ENCODE peak calls at places on chromosome 1, in eight cellular contexts. One of them, this sample, is unnamed.

GRCh38 chr1:2132222-2133038 is 62.1 kb downstream of the FAAP20 start:
- DNase-seq in T47D: no peak
- DNase-seq in effector memory CD8-positive, alpha-beta T cell: no peak
- DNase-seq in naive thymus-derived CD8-positive, alpha-beta T cell: peak; percentile 42
- DNase-seq in GM12892: no peak
- DNase-seq in HFF-Myc: no peak
- DNase-seq in fibroblast of lung: peak; percentile 75
- DNase-seq in esophagus squamous epithelium: no peak
- DNase-seq in this sample: no peak

GRCh38 chr1:43983253-43983904 is 4.4 kb downstream of the B4GALT2 start:
- DNase-seq in T47D: no peak
- DNase-seq in effector memory CD8-positive, alpha-beta T cell: no peak
- DNase-seq in naive thymus-derived CD8-positive, alpha-beta T cell: no peak
- DNase-seq in GM12892: no peak
- DNase-seq in HFF-Myc: no peak
- DNase-seq in fibroblast of lung: no peak
- DNase-seq in esophagus squamous epithelium: no peak
- DNase-seq in this sample: no peak

GRCh38 chr1:92075311-92075710 is at the start of gene SETSIP:
- DNase-seq in T47D: no peak
- DNase-seq in effector memory CD8-positive, alpha-beta T cell: no peak
- DNase-seq in naive thymus-derived CD8-positive, alpha-beta T cell: no peak
- DNase-seq in GM12892: no peak
- DNase-seq in HFF-Myc: no peak
- DNase-seq in fibroblast of lung: no peak
- DNase-seq in esophagus squamous epithelium: no peak
- DNase-seq in this sample: no peak

GRCh38 chr1:55155522-55155921 is 59.6 kb downstream of the USP24 start:
- DNase-seq in T47D: no peak
- DNase-seq in effector memory CD8-positive, alpha-beta T cell: no peak
- DNase-seq in naive thymus-derived CD8-positive, alpha-beta T cell: no peak
- DNase-seq in GM12892: no peak
- DNase-seq in HFF-Myc: peak; percentile 17
- DNase-seq in fibroblast of lung: peak; percentile 38
- DNase-seq in esophagus squamous epithelium: no peak
- DNase-seq in this sample: no peak

GRCh38 chr1:26542781-26543443 is 13.4 kb downstream of the RPS6KA1 start:
- DNase-seq in T47D: no peak
- DNase-seq in effector memory CD8-positive, alpha-beta T cell: no peak
- DNase-seq in naive thymus-derived CD8-positive, alpha-beta T cell: no peak
- DNase-seq in GM12892: no peak
- DNase-seq in HFF-Myc: no peak
- DNase-seq in fibroblast of lung: no peak
- DNase-seq in esophagus squamous epithelium: no peak
- DNase-seq in this sample: no peak

GRCh38 chr1:37719572-37720195 is 27.4 kb downstream of the CDCA8 start:
- DNase-seq in T47D: no peak
- DNase-seq in effector memory CD8-positive, alpha-beta T cell: no peak
- DNase-seq in naive thymus-derived CD8-positive, alpha-beta T cell: no peak
- DNase-seq in GM12892: no peak
- DNase-seq in HFF-Myc: no peak
- DNase-seq in fibroblast of lung: no peak
- DNase-seq in esophagus squamous epithelium: no peak
- DNase-seq in this sample: no peak

GRCh38 chr1:33141216-33141615 is 40.6 kb downstream of the TRIM62 start:
- DNase-seq in T47D: no peak
- DNase-seq in effector memory CD8-positive, alpha-beta T cell: no peak
- DNase-seq in naive thymus-derived CD8-positive, alpha-beta T cell: no peak
- DNase-seq in GM12892: no peak
- DNase-seq in HFF-Myc: no peak
- DNase-seq in fibroblast of lung: no peak
- DNase-seq in esophagus squamous epithelium: no peak
- DNase-seq in this sample: no peak

GRCh38 chr1:193181985-193182384 is 4.4 kb downstream of the B3GALT2 start:
- DNase-seq in T47D: no peak
- DNase-seq in effector memory CD8-positive, alpha-beta T cell: no peak
- DNase-seq in naive thymus-derived CD8-positive, alpha-beta T cell: no peak
- DNase-seq in GM12892: no peak
- DNase-seq in HFF-Myc: no peak
- DNase-seq in fibroblast of lung: peak; percentile 23
- DNase-seq in esophagus squamous epithelium: no peak
- DNase-seq in this sample: no peak

GRCh38 chr1:58818075-58818474 is 34.2 kb upstream of the JUN start:
- DNase-seq in T47D: no peak
- DNase-seq in effector memory CD8-positive, alpha-beta T cell: no peak
- DNase-seq in naive thymus-derived CD8-positive, alpha-beta T cell: no peak
- DNase-seq in GM12892: no peak
- DNase-seq in HFF-Myc: peak; percentile 65
- DNase-seq in fibroblast of lung: peak; percentile 97
- DNase-seq in esophagus squamous epithelium: no peak
- DNase-seq in this sample: no peak

GRCh38 chr1:9233942-9234222 is 692 bp upstream of the H6PD start:
- DNase-seq in T47D: no peak
- DNase-seq in effector memory CD8-positive, alpha-beta T cell: no peak
- DNase-seq in naive thymus-derived CD8-positive, alpha-beta T cell: no peak
- DNase-seq in GM12892: no peak
- DNase-seq in HFF-Myc: no peak
- DNase-seq in fibroblast of lung: no peak
- DNase-seq in esophagus squamous epithelium: no peak
- DNase-seq in this sample: no peak

GRCh38 chr1:24567792-24568388 is 12.0 kb downstream of the NCMAP start:
- DNase-seq in T47D: peak; percentile 41
- DNase-seq in effector memory CD8-positive, alpha-beta T cell: no peak
- DNase-seq in naive thymus-derived CD8-positive, alpha-beta T cell: no peak
- DNase-seq in GM12892: no peak
- DNase-seq in HFF-Myc: no peak
- DNase-seq in fibroblast of lung: no peak
- DNase-seq in esophagus squamous epithelium: no peak
- DNase-seq in this sample: no peak

This sample was measured in GM12891.